ENCODE peak calls at places on chromosome 1, in ten cellular contexts. J is adrenal gland, L is IMR-90, K is psoas muscle, I is breast epithelium, U is heart right ventricle, G is body of pancreas, Y is PC-3, N is heart left ventricle, R is tibial artery. B is an unnamed sample.
A peak's percentile ranks its signal among the peaks of the same experiment; 100 is the strongest.

GRCh38 chr1:245788269-245788668 is 633.5 kb downstream of the KIF26B start:
- DNase-seq in J (no peak), L (peak; percentile 98), K (no peak), I (no peak), U (no peak), G (no peak), Y (peak; percentile 63), N (no peak), R (no peak), B (no peak)

GRCh38 chr1:244651956-244652698 is 799 bp upstream of the DESI2 start:
- DNase-seq in J (no peak), L (peak; percentile 11), K (no peak), I (no peak), U (no peak), G (no peak), Y (peak; percentile 15), N (no peak), R (no peak), B (no peak)

GRCh38 chr1:43239484-43239883 is 30.3 kb upstream of the TMEM125 start:
- DNase-seq in J (no peak), L (no peak), K (no peak), I (no peak), U (no peak), G (no peak), Y (no peak), N (no peak), R (no peak), B (no peak)

GRCh38 chr1:27342391-27342777 is 562 bp downstream of the SYTL1 start:
- DNase-seq in J (no peak), L (no peak), K (no peak), I (peak; percentile 38), U (no peak), G (no peak), Y (no peak), N (no peak), R (no peak), B (no peak)

GRCh38 chr1:1324524-1325287 is at the start of the genes CPTP and INTS11:
- DNase-seq in J (peak; percentile 94), L (peak; percentile 85), K (peak; percentile 98), I (peak; percentile 96), U (peak; percentile 94), G (peak; percentile 95), Y (peak; percentile 97), N (peak; percentile 94), R (peak; percentile 97), B (peak; percentile 68)

GRCh38 chr1:182927693-182928433 is 25.1 kb downstream of the SHCBP1L start:
- DNase-seq in J (no peak), L (no peak), K (no peak), I (no peak), U (no peak), G (no peak), Y (no peak), N (no peak), R (no peak), B (no peak)

GRCh38 chr1:6365047-6365446 is 28.5 kb downstream of the ACOT7 start:
- DNase-seq in J (no peak), L (no peak), K (no peak), I (no peak), U (no peak), G (no peak), Y (peak; percentile 29), N (no peak), R (no peak), B (no peak)

GRCh38 chr1:216898801-216899200 is 175.6 kb upstream of the ESRRG start:
- DNase-seq in J (no peak), L (no peak), K (no peak), I (no peak), U (no peak), G (no peak), Y (peak; percentile 15), N (no peak), R (no peak), B (no peak)

GRCh38 chr1:87644033-87644432 is 315.4 kb downstream of the LMO4 start:
- DNase-seq in J (no peak), L (peak; percentile 3), K (no peak), I (no peak), U (no peak), G (no peak), Y (peak; percentile 53), N (no peak), R (no peak), B (no peak)

GRCh38 chr1:84298688-84299535 is 2.6 kb upstream of the SAMD13 start:
- DNase-seq in J (peak; percentile 50), L (no peak), K (peak; percentile 66), I (peak; percentile 57), U (peak; percentile 18), G (peak; percentile 47), Y (peak; percentile 43), N (peak; percentile 35), R (peak; percentile 75), B (no peak)

GRCh38 chr1:111084999-111085398 is 54.9 kb downstream of the DRAM2 start:
- DNase-seq in J (no peak), L (no peak), K (no peak), I (no peak), U (no peak), G (no peak), Y (no peak), N (no peak), R (no peak), B (no peak)
- TF ChIP-seq CTCF in J (no peak), L (no peak), K (no peak), I (no peak), U (no peak), G (no peak), Y (no peak), N (no peak), R (no peak), B (no peak)

DNA sequence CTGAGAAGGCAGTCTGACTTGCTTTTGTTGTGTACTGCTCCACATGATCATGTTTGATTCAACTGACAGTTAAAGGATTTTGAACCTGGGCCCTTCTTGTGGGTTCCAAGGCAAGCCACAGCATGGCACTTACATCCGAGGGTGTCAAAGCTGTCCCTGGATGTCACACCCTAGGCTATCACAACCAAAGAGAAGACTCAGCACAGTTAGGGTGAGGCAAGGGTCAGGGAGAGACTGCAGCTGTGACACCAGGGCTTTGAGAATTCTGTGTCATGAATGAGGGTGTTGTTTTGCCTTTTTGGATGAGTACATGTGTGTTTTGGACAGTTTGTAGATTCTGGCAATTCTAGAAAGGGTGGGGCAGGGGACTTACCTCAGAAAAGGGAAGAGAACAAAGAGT is 37.8 kb upstream of the ZNF326 start:
- DNase-seq in J (no peak), L (no peak), K (no peak), I (no peak), U (no peak), G (no peak), Y (peak; percentile 42), N (no peak), R (no peak), B (no peak)
- H3K27ac ChIP-seq in J (no peak overlapping the region), L (no peak overlapping the region), K (no peak overlapping the region), I (peak overlapping the region; percentile 20), U (no peak overlapping the region), G (no peak overlapping the region), Y (peak overlapping the region; percentile 27), N (no peak overlapping the region), R (no peak overlapping the region), B (no peak overlapping the region)

GRCh38 chr1:143699115-143699514 is 272.7 kb downstream of the FAM72C start:
- DNase-seq in J (no peak), L (no peak), K (no peak), I (no peak), U (no peak), G (no peak), Y (no peak), N (no peak), R (no peak), B (no peak)

GRCh38 chr1:143699731-143700130 is 272.1 kb downstream of the FAM72C start:
- DNase-seq in J (no peak), L (no peak), K (no peak), I (no peak), U (no peak), G (no peak), Y (no peak), N (no peak), R (no peak), B (no peak)

GRCh38 chr1:143694085-143694484 is 277.7 kb downstream of the FAM72C start:
- DNase-seq in J (no peak), L (no peak), K (no peak), I (no peak), U (no peak), G (no peak), Y (no peak), N (no peak), R (no peak), B (no peak)

GRCh38 chr1:143691971-143692529 is 279.7 kb downstream of the FAM72C start:
- DNase-seq in J (no peak), L (no peak), K (no peak), I (no peak), U (no peak), G (no peak), Y (no peak), N (no peak), R (no peak), B (no peak)

GRCh38 chr1:143698016-143698415 is 273.8 kb downstream of the FAM72C start:
- DNase-seq in J (no peak), L (no peak), K (no peak), I (no peak), U (peak; percentile 5), G (peak; percentile 51), Y (peak; percentile 3), N (no peak), R (no peak), B (no peak)
- H3K9me3 ChIP-seq in J (no peaks in the 10 kb centered on the region), L (peaks cover 2% of the 10 kb centered on the region), K (no peaks in the 10 kb centered on the region), I (no peaks in the 10 kb centered on the region), U (no peaks in the 10 kb centered on the region), G (no peaks in the 10 kb centered on the region), Y (no peaks in the 10 kb centered on the region), N (no peaks in the 10 kb centered on the region), R (no peaks in the 10 kb centered on the region), B (no peaks in the 10 kb centered on the region)

DNA sequence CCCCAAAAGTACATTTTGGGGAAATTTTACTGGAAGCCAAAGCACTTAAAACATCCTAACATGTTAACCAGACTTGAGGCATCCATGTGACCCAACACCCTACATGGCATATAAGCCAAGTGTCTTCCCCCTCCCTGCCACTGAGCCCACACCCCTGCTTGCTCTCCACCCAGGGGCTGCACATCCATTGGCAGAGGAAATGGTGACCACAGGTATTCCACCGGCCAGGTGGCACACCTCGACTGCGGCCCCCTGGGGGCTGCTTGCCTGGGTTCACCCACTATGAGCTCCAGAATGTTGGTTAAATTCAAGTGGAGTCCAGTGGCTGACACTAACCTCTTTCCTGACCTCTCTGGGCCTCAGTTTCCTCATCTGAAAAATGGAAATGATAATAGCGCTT is 64.4 kb upstream of the FAM20B start:
- DNase-seq in J (no peak), L (no peak), K (no peak), I (no peak), U (no peak), G (no peak), Y (no peak), N (no peak), R (no peak), B (no peak)
- TF ChIP-seq CTCF in J (no peak), L (no peak), K (no peak), I (no peak), U (no peak), G (no peak), Y (no peak), N (no peak), R (no peak), B (no peak)

GRCh38 chr1:206684003-206684402 is 702 bp upstream of the MAPKAPK2 start:
- DNase-seq in J (no peak), L (no peak), K (no peak), I (no peak), U (no peak), G (no peak), Y (no peak), N (no peak), R (no peak), B (no peak)
- H3K27ac ChIP-seq in J (no peak overlapping the region), L (no peak overlapping the region), K (peak overlapping the region; percentile 98), I (no peak overlapping the region), U (no peak overlapping the region), G (no peak overlapping the region), Y (no peak overlapping the region), N (no peak overlapping the region), R (peak overlapping the region; percentile 93), B (no peak overlapping the region)

B was measured in thoracic aorta.